ENCODE peak calls at places on chromosome 22, in nine cellular contexts. U is Calu3, H is IMR-90, W is cardiac fibroblast, F is adrenal gland, R is mammary epithelial cell, E is WERI-Rb-1, B is Caco-2, Q is AG09319. Z is an unnamed sample.

GRCh38 chr22:39284142-39284980 is 35.1 kb downstream of the RPL3 start:
- DNase-seq in U (peak; percentile 58), H (no peak), W (no peak), F (no peak), R (peak; percentile 51), E (no peak), B (no peak), Q (no peak), Z (no peak)

GRCh38 chr22:32713737-32714457 is 87.6 kb upstream of the TIMP3 start:
- DNase-seq in U (no peak), H (no peak), W (no peak), F (no peak), R (no peak), E (no peak), B (no peak), Q (no peak), Z (no peak)

GRCh38 chr22:39177791-39178190 is 25.3 kb upstream of the CBX7 start:
- DNase-seq in U (no peak), H (no peak), W (peak; percentile 68), F (no peak), R (no peak), E (no peak), B (no peak), Q (no peak), Z (no peak)

GRCh38 chr22:25346859-25347751 is 127.7 kb downstream of the CRYBB2 start:
- DNase-seq in U (no peak), H (peak; percentile 60), W (no peak), F (no peak), R (no peak), E (no peak), B (no peak), Q (no peak), Z (no peak)

GRCh38 chr22:30265851-30266444 is 703 bp downstream of the OSM start:
- DNase-seq in U (no peak), H (no peak), W (no peak), F (peak; percentile 58), R (no peak), E (no peak), B (no peak), Q (no peak), Z (peak; percentile 89)

GRCh38 chr22:24834845-24835570 is 29.0 kb downstream of the SGSM1 start:
- DNase-seq in U (peak; percentile 21), H (peak; percentile 11), W (peak; percentile 28), F (no peak), R (peak; percentile 48), E (peak; percentile 71), B (peak; percentile 52), Q (no peak), Z (no peak)

GRCh38 chr22:32378703-32379272 is 21.1 kb downstream of the RFPL3 start:
- DNase-seq in U (peak; percentile 59), H (peak; percentile 18), W (peak; percentile 41), F (peak; percentile 17), R (peak; percentile 31), E (peak; percentile 73), B (peak; percentile 68), Q (no peak), Z (no peak)

GRCh38 chr22:32333769-32334639 is 23.7 kb upstream of the RFPL3 start:
- DNase-seq in U (no peak), H (no peak), W (no peak), F (no peak), R (no peak), E (no peak), B (no peak), Q (no peak), Z (peak; percentile 32)

GRCh38 chr22:29327089-29327764 is 11.7 kb upstream of the RASL10A start:
- DNase-seq in U (no peak), H (no peak), W (no peak), F (no peak), R (no peak), E (no peak), B (no peak), Q (no peak), Z (no peak)

GRCh38 chr22:30882974-30883533 is 85.5 kb downstream of the MORC2 start:
- DNase-seq in U (no peak), H (no peak), W (no peak), F (no peak), R (no peak), E (no peak), B (no peak), Q (no peak), Z (no peak)

GRCh38 chr22:24459911-24460310 is 32.5 kb downstream of the ADORA2A start:
- DNase-seq in U (no peak), H (no peak), W (no peak), F (no peak), R (no peak), E (no peak), B (no peak), Q (no peak), Z (no peak)

GRCh38 chr22:23833911-23834317 is 4.9 kb downstream of the DERL3 start:
- DNase-seq in U (no peak), H (no peak), W (no peak), F (no peak), R (no peak), E (no peak), B (no peak), Q (no peak), Z (peak; percentile 42)

GRCh38 chr22:27512283-27512761 is 289.2 kb downstream of the MN1 start:
- DNase-seq in U (peak; percentile 13), H (peak; percentile 97), W (peak; percentile 98), F (peak; percentile 53), R (peak; percentile 98), E (no peak), B (no peak), Q (peak; percentile 74), Z (peak; percentile 19)

GRCh38 chr22:33076368-33076767 is 18.2 kb upstream of the SYN3 start:
- DNase-seq in U (no peak), H (peak; percentile 7), W (peak; percentile 22), F (no peak), R (peak; percentile 19), E (no peak), B (peak; percentile 26), Q (no peak), Z (no peak)

DNA sequence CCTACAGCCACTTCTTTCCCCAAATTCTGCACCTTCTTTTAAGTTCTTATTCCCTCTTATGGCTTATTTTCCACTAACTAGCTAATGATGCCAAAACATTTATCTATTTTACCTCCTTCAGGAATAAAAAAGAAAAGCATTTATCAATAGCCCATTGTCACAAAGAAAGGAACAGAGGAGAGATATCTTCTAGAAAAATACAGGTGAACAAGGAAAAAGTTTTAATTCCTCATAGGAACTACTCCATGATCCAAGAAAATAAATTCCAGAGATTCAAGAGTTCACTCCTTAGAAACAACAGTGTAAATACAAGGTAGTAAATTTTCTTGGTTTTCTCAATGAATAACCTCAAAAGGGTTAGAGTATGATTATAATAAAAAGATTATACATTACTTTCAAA is 52.6 kb upstream of the TOP3B start:
- DNase-seq in U (no peak), H (no peak), W (no peak), F (no peak), R (no peak), E (no peak), B (no peak), Q (no peak), Z (no peak)
- TF ChIP-seq CTCF in U (no peak), H (no peak), W (no peak), F (no peak), R (no peak), E (no peak), B (no peak), Q (no peak), Z (no peak)

GRCh38 chr22:46622081-46622521 is 1.9 kb downstream of the GRAMD4 start:
- DNase-seq in U (no peak), H (no peak), W (no peak), F (peak; percentile 66), R (no peak), E (no peak), B (no peak), Q (no peak), Z (no peak)

GRCh38 chr22:46619240-46619829 is 851 bp upstream of the GRAMD4 start:
- DNase-seq in U (no peak), H (no peak), W (no peak), F (no peak), R (no peak), E (no peak), B (no peak), Q (no peak), Z (no peak)

GRCh38 chr22:46619830-46620501 is at the start of gene GRAMD4:
- DNase-seq in U (no peak), H (no peak), W (no peak), F (no peak), R (no peak), E (peak; percentile 87), B (no peak), Q (no peak), Z (no peak)

GRCh38 chr22:46618667-46619066 is 1.5 kb upstream of the GRAMD4 start:
- DNase-seq in U (no peak), H (no peak), W (no peak), F (peak; percentile 47), R (no peak), E (no peak), B (no peak), Q (no peak), Z (no peak)

GRCh38 chr22:46620588-46621242 is 529 bp downstream of the GRAMD4 start:
- DNase-seq in U (no peak), H (no peak), W (no peak), F (no peak), R (no peak), E (no peak), B (no peak), Q (no peak), Z (no peak)
- TF ChIP-seq CTCF in U (no peak), H (no peak), W (no peak), F (no peak), R (no peak), E (no peak), B (no peak), Q (no peak), Z (no peak)

GRCh38 chr22:37080838-37081237 is 28.7 kb downstream of the TMPRSS6 start:
- DNase-seq in U (no peak), H (no peak), W (no peak), F (no peak), R (no peak), E (no peak), B (no peak), Q (no peak), Z (no peak)
- TF ChIP-seq CTCF in U (no peak), H (no peak), W (no peak), F (no peak), R (no peak), E (no peak), B (no peak), Q (no peak), Z (no peak)

DNA sequence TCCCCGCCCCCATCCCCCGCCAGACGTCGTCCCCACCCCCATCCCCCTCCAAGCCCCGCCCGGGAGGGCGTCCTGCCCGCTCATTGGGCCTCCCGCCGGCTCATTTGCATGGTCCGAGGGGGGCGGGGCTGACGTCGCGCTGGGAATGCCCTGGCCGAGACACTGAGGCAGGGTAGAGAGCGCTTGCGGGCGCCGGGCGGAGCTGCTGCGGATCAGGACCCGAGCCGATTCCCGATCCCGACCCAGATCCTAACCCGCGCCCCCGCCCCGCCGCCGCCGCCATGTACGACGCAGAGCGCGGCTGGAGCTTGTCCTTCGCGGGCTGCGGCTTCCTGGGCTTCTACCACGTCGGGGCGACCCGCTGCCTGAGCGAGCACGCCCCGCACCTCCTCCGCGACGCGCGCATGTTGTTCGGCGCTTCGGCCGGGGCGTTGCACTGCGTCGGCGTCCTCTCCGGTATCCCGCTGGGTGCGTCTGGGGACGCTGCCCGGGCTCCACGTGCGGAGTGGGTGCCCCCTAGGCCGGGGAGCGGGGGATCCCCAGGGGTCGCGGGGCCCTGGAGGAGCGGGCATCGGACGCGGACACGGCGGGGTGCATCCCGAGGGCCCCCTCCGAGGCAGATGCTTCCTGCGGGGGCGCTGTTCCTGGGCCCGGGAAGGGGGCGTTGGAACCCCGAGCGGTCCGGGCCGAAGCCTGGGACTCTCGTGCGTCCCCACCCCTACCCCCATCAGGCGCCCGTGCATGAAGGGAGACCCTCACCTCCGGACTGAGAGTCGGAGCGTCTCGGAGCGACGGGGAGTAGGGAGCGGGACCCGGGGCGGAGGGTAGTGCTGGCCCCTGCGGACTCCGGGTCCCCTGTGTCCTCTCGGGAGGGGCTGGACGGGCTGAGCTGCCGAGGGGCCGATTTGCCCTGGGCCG is at the start of gene PNPLA3:
- DNase-seq in U (peak; percentile 95), H (peak; percentile 81), W (peak; percentile 80), F (peak; percentile 95), R (peak; percentile 80), E (peak; percentile 98), B (peak; percentile 95), Q (peak; percentile 57), Z (peak; percentile 94)
- TF ChIP-seq CTCF in U (peak; percentile 25), H (peak; percentile 23), W (peak; percentile 11), F (no peak), R (no peak), E (peak; percentile 57), B (peak; percentile 49), Q (peak; percentile 16), Z (no peak)

Z was measured in Peyer's patch.